ENCODE peak calls at places on chromosome 1, in four cellular contexts. G, Q, B and U are unnamed samples.

GRCh38 chr1:74422379-74423155 is 89.8 kb downstream of the LRRC53 start:
- DNase-seq in G (no peak), Q (no peak), B (no peak), U (no peak)

GRCh38 chr1:90614872-90615271 is 102.2 kb downstream of the BARHL2 start:
- DNase-seq in G (no peak), Q (no peak), B (no peak), U (no peak)

GRCh38 chr1:91765293-91765692 is 120.7 kb downstream of the TGFBR3 start:
- DNase-seq in G (no peak), Q (no peak), B (no peak), U (no peak)

GRCh38 chr1:28887835-28888682 is 26.3 kb upstream of the EPB41 start:
- DNase-seq in G (peak; percentile 50), Q (no peak), B (peak; percentile 29), U (no peak)

GRCh38 chr1:165034136-165034535 is 322.4 kb downstream of the LMX1A start:
- DNase-seq in G (no peak), Q (no peak), B (no peak), U (no peak)

GRCh38 chr1:179121159-179121938 is 39.5 kb downstream of the TOR3A start:
- DNase-seq in G (no peak), Q (peak; percentile 71), B (no peak), U (no peak)

GRCh38 chr1:207052736-207053545 is at the start of gene PFKFB2:
- DNase-seq in G (peak; percentile 96), Q (peak; percentile 92), B (peak; percentile 93), U (peak; percentile 94)

GRCh38 chr1:201436461-201436860 is 14.9 kb upstream of the TNNI1 start:
- DNase-seq in G (no peak), Q (peak; percentile 67), B (no peak), U (no peak)

GRCh38 chr1:198669023-198669698 is 30.3 kb downstream of the PTPRC start:
- DNase-seq in G (no peak), Q (peak; percentile 95), B (no peak), U (peak; percentile 71)